ENCODE peak calls at places on chromosomes 7 and 10, in six cellular contexts. P is heart left ventricle, Z is stomach, R is Peyer's patch, T is heart right ventricle, Y is thoracic aorta. S is an unnamed sample.

GRCh38 chr10:16612148-16612742 is 90.6 kb upstream of the C1QL3 start:
- DNase-seq in P (no peak), Z (no peak), R (no peak), T (no peak), Y (no peak), S (no peak)

GRCh38 chr7:80324032-80324431 is 187.8 kb downstream of the GNAT3 start:
- DNase-seq in P (no peak), Z (no peak), R (no peak), T (no peak), Y (no peak), S (no peak)

GRCh38 chr10:127029061-127029460 is 123.8 kb downstream of the DOCK1 start:
- DNase-seq in P (no peak), Z (no peak), R (no peak), T (no peak), Y (no peak), S (no peak)

GRCh38 chr10:110918633-110919348 is at the start of gene BBIP1:
- DNase-seq in P (no peak), Z (no peak), R (peak), T (peak), Y (peak), S (peak)

GRCh38 chr10:71084818-71085126 is 127.6 kb upstream of the UNC5B start:
- DNase-seq in P (no peak), Z (no peak), R (no peak), T (no peak), Y (no peak), S (no peak)

GRCh38 chr10:43225004-43225786 is 41.7 kb downstream of the RASGEF1A start:
- DNase-seq in P (peak), Z (no peak), R (no peak), T (no peak), Y (peak), S (peak)

GRCh38 chr7:2138146-2138765 is 94.5 kb downstream of the MAD1L1 start:
- DNase-seq in P (no peak), Z (no peak), R (no peak), T (peak), Y (no peak), S (no peak)

GRCh38 chr7:106312906-106313305 is 28.1 kb upstream of the NAMPT start:
- DNase-seq in P (no peak), Z (no peak), R (no peak), T (no peak), Y (no peak), S (no peak)

GRCh38 chr7:84025332-84025927 is 169.2 kb downstream of the SEMA3A start:
- DNase-seq in P (peak), Z (no peak), R (no peak), T (no peak), Y (no peak), S (no peak)

GRCh38 chr7:74174606-74175082 is 488 bp downstream of the EIF4H start:
- DNase-seq in P (peak), Z (peak), R (peak), T (peak), Y (no peak), S (peak)

GRCh38 chr10:32378371-32379301 is 31.7 kb upstream of the EPC1 start:
- DNase-seq in P (peak), Z (peak), R (peak), T (peak), Y (peak), S (peak)

GRCh38 chr10:83469719-83470336 is 669.5 kb upstream of the GHITM start:
- DNase-seq in P (no peak), Z (no peak), R (no peak), T (no peak), Y (no peak), S (no peak)

GRCh38 chr7:96250776-96251361 is 71.0 kb downstream of the SLC25A13 start:
- DNase-seq in P (no peak), Z (no peak), R (no peak), T (no peak), Y (no peak), S (no peak)

GRCh38 chr7:134632937-134633540 is 13.6 kb upstream of the BPGM start:
- DNase-seq in P (no peak), Z (no peak), R (no peak), T (no peak), Y (no peak), S (no peak)

GRCh38 chr10:117534321-117535044 is 8.1 kb upstream of the EMX2 start:
- DNase-seq in P (no peak), Z (no peak), R (peak), T (no peak), Y (no peak), S (no peak)

GRCh38 chr7:8146156-8146555 is 115.8 kb downstream of the ICA1 start:
- DNase-seq in P (no peak), Z (no peak), R (no peak), T (no peak), Y (no peak), S (no peak)

GRCh38 chr10:78550090-78550489 is 516.4 kb downstream of the RPS24 start:
- DNase-seq in P (no peak), Z (no peak), R (no peak), T (no peak), Y (no peak), S (no peak)

GRCh38 chr7:105691692-105692564 is 110.6 kb upstream of the EFCAB10 start:
- DNase-seq in P (peak), Z (peak), R (peak), T (peak), Y (no peak), S (no peak)

GRCh38 chr7:38628630-38629385 is 2.4 kb downstream of the AMPH start:
- DNase-seq in P (no peak), Z (no peak), R (no peak), T (no peak), Y (no peak), S (no peak)

GRCh38 chr10:25815999-25816768 is 117.8 kb upstream of the MYO3A start:
- DNase-seq in P (no peak), Z (no peak), R (no peak), T (no peak), Y (no peak), S (no peak)

GRCh38 chr10:26890956-26891355 is 30.2 kb upstream of the ABI1 start:
- DNase-seq in P (no peak), Z (peak), R (no peak), T (no peak), Y (no peak), S (no peak)

GRCh38 chr10:111112333-111112732 is 35.5 kb downstream of the ADRA2A start:
- DNase-seq in P (no peak), Z (no peak), R (no peak), T (no peak), Y (no peak), S (no peak)

GRCh38 chr10:59240581-59241183 is 64.2 kb downstream of the PHYHIPL start:
- DNase-seq in P (no peak), Z (no peak), R (no peak), T (no peak), Y (no peak), S (no peak)

GRCh38 chr7:50412958-50413357 is 37.2 kb downstream of the FIGNL1 start:
- DNase-seq in P (no peak), Z (no peak), R (no peak), T (no peak), Y (no peak), S (no peak)

GRCh38 chr7:85033263-85033662 is 153.6 kb downstream of the SEMA3D start:
- DNase-seq in P (no peak), Z (no peak), R (no peak), T (no peak), Y (no peak), S (no peak)

GRCh38 chr10:98055875-98056516 is 25.6 kb upstream of the CRTAC1 start:
- DNase-seq in P (no peak), Z (no peak), R (no peak), T (no peak), Y (no peak), S (no peak)

GRCh38 chr10:46318808-46319207 is 32.0 kb downstream of the ANTXRL start:
- DNase-seq in P (no peak), Z (no peak), R (no peak), T (no peak), Y (no peak), S (no peak)

GRCh38 chr10:76546411-76546810 is 1091.2 kb downstream of the KCNMA1 start:
- DNase-seq in P (no peak), Z (no peak), R (no peak), T (no peak), Y (no peak), S (no peak)

GRCh38 chr10:32263300-32263699 is 83.7 kb downstream of the EPC1 start:
- DNase-seq in P (no peak), Z (no peak), R (no peak), T (no peak), Y (no peak), S (no peak)

GRCh38 chr10:12181065-12181775 is 14.5 kb downstream of the NUDT5 start:
- DNase-seq in P (no peak), Z (peak), R (no peak), T (no peak), Y (no peak), S (no peak)

GRCh38 chr10:57898231-57898630 is 369.5 kb downstream of the IPMK start:
- DNase-seq in P (no peak), Z (peak), R (no peak), T (no peak), Y (no peak), S (no peak)

GRCh38 chr10:8365935-8366911 is 311.7 kb downstream of the GATA3 start:
- DNase-seq in P (no peak), Z (peak), R (no peak), T (no peak), Y (no peak), S (no peak)

DNA sequence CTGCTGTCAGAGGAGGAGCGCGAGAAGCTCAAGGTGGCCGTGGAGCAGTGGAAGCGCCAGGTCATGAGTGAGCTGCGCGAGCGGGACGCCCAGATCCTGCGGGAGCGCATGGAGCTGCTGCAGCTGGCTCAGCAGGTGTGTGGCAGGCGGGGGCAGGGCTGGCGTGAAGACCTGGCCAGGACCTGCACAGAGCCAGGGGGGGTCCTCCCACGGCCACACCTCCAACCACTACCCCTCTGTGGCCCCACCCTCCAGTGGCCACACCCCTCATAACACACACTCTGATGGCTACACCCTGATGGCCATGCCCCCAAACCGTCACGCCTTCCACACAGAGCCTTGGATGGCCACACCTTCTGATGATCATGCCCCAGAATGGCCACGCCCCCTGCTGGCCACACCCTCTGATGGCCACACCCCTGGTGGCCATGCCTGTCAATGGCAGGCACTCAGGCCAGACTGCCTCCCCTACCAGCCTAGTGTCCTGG is 23.4 kb upstream of the DPYSL4 start:
- DNase-seq in P (no peak), Z (peak), R (no peak), T (peak), Y (no peak), S (no peak)
- TF ChIP-seq CTCF in P (peak), Z (peak), R (peak), T (peak), Y (no peak), S (no peak)

GRCh38 chr10:123009105-123009805 is 449 bp downstream of the ACADSB start:
- DNase-seq in P (no peak), Z (peak), R (peak), T (peak), Y (no peak), S (no peak)

GRCh38 chr10:123013456-123014419 is 4.9 kb downstream of the ACADSB start:
- DNase-seq in P (no peak), Z (no peak), R (no peak), T (peak), Y (no peak), S (no peak)

GRCh38 chr10:123008379-123009104 is at the start of the genes ACADSB and IKZF5:
- DNase-seq in P (peak), Z (peak), R (peak), T (peak), Y (peak), S (peak)

GRCh38 chr10:123014772-123015171 is 6.0 kb downstream of the ACADSB start:
- DNase-seq in P (no peak), Z (no peak), R (no peak), T (no peak), Y (no peak), S (no peak)

DNA sequence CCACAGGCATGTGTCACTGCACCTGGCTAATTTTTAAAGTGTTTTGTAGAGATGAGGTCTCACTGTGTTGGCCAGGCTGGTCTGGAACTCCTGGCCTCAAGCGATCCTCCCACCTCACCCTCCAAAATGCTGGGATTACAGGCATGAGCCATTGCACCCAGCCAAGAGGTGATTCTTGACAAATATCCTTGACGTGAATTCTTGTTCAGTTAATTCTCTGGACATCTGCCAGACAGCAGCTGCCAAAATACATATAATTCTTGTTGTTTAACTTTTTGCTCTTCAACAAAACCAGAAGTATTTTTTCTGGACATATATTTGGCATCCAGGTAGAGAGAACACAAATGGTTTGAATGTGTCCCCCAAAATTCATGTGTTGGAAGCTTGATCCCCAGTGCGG is 3.2 kb downstream of the ACADSB start:
- DNase-seq in P (no peak), Z (no peak), R (no peak), T (no peak), Y (no peak), S (no peak)
- TF ChIP-seq CTCF in P (no peak), Z (no peak), R (no peak), T (no peak), Y (no peak), S (no peak)

GRCh38 chr10:4541292-4541691 is 284.7 kb upstream of the AKR1E2 start:
- DNase-seq in P (no peak), Z (peak), R (no peak), T (no peak), Y (peak), S (no peak)
- TF ChIP-seq CTCF in P (no peak), Z (peak), R (no peak), T (no peak), Y (no peak), S (no peak)

DNA sequence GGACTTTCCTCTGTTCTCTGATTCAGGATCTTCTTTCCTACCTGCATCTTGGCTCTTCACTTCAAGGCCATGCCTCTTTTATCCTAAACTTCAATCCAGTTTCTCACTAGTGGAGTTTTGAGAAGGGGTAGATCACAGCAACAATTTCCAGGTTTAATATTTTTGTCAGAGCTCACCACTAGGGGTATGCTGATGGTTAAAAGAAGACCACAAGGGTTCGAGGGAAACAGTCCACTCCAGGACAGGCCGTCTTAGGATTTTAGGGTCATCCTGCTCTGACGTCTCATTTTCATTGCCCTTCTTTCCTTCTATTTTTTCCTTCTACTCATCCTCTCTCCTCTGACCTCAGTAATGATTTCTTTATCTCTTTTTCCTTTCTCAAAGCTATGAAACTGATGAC is 11.3 kb downstream of the STAG3 start:
- DNase-seq in P (no peak), Z (no peak), R (no peak), T (no peak), Y (no peak), S (no peak)
- TF ChIP-seq CTCF in P (no peak), Z (no peak), R (no peak), T (no peak), Y (no peak), S (no peak)

GRCh38 chr7:20219446-20220292 is 2.5 kb upstream of the MACC1 start:
- DNase-seq in P (peak), Z (peak), R (peak), T (peak), Y (peak), S (no peak)
- TF ChIP-seq CTCF in P (no peak), Z (no peak), R (peak), T (no peak), Y (no peak), S (no peak)

S was measured in omental fat pad.